ENCODE peak calls at places on chromosomes 11 and 22, in four cellular contexts. S, V, Y and E are unnamed samples.

GRCh38 chr11:100789500-100789899 is 102.4 kb downstream of the ARHGAP42 start:
- DNase-seq in S (peak; percentile 36), V (no peak), Y (no peak), E (peak; percentile 44)

GRCh38 chr22:37496651-37497599 is 10.7 kb upstream of the MFNG start:
- DNase-seq in S (no peak), Y (no peak), V (peak; percentile 82), E (peak; percentile 31)

GRCh38 chr11:44911031-44911814 is 39.5 kb downstream of the TP53I11 start:
- DNase-seq in Y (peak; percentile 86), S (peak; percentile 96), V (peak; percentile 92), E (peak; percentile 82)

GRCh38 chr22:37561209-37562048 is 1.1 kb downstream of the CDC42EP1 start:
- DNase-seq in Y (peak; percentile 89), V (peak; percentile 89), S (peak; percentile 87), E (peak; percentile 74)

GRCh38 chr22:30196141-30196866 is 50.3 kb downstream of the LIF start:
- DNase-seq in Y (peak; percentile 91), V (peak; percentile 96), S (peak; percentile 52), E (peak; percentile 100)

GRCh38 chr11:13667795-13668101 is 720 bp upstream of the FAR1 start:
- DNase-seq in S (no peak), V (no peak), Y (no peak), E (no peak)

GRCh38 chr11:118144301-118144701 is 8.3 kb downstream of the SCN4B start:
- DNase-seq in V (no peak), Y (no peak), S (no peak), E (no peak)

GRCh38 chr11:126210871-126211235 is 597 bp downstream of the RPUSD4 start:
- DNase-seq in Y (no peak), S (peak; percentile 20), V (no peak), E (no peak)

GRCh38 chr11:16775604-16776283 is 37.3 kb downstream of the C11orf58 start:
- DNase-seq in S (no peak), Y (no peak), V (peak; percentile 36), E (no peak)

GRCh38 chr22:49567894-49568750 is 259.6 kb downstream of the BRD1 start:
- DNase-seq in V (peak; percentile 32), Y (peak; percentile 45), S (no peak), E (no peak)

GRCh38 chr22:36775589-36775965 is 342 bp downstream of the IFT27 start:
- DNase-seq in Y (peak; percentile 89), S (peak; percentile 49), V (no peak), E (no peak)

GRCh38 chr11:72225411-72225951 is 914 bp downstream of the INPPL1 start:
- DNase-seq in V (peak; percentile 17), Y (peak; percentile 80), S (peak; percentile 22), E (no peak)

GRCh38 chr11:92050305-92050704 is 174.3 kb upstream of the FAT3 start:
- DNase-seq in Y (no peak), S (no peak), V (no peak), E (no peak)

GRCh38 chr11:62905927-62906531 is 15.1 kb downstream of the CHRM1 start:
- DNase-seq in V (peak; percentile 84), Y (peak; percentile 90), S (peak; percentile 87), E (peak; percentile 84)

GRCh38 chr11:86551286-86551685 is 121.1 kb downstream of the ME3 start:
- DNase-seq in S (no peak), V (peak; percentile 50), Y (no peak), E (peak; percentile 64)

DNA sequence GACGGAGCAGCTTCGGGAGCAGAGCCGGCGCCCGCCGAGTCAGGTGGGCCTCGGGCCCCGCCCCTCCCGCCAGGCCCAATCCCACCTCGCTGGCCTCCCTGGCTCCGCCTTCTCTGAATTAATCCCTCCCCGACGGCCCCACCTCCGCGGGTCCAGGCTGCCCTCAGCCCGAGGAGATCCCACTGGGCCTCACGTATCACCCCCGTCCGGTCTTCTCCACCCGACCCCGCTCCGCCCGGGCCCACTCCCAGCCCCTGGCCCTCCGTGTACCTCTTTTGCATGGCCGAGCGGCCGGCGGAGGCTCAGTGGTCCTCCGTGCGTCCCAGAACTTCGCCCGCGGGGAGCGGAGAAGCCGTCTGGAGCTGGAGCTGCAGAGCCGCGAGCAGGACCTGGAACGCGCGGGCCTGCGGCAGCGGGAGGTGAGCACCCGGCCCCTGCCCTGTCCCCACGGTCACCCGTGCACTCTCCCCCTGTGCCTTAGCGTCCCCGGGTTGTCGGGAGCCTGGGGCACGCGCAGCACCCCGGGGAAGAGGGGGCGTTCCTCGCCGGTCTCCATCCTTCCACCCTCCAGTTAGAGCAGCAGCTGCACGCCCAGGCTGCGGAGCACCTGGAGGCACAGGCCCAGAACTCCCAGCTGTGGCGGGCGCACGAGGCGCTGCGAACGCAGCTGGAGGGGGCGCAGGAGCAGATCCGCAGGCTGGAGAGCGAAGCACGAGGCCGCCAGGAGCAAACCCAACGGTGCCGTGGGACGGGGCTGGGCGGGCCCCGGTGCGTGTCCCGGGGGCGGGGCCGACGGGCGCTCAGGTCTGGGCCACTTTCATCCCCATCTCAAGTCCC is 2.2 kb upstream of the CD151 start:
- DNase-seq in S (peak; percentile 90), Y (peak; percentile 93), V (no peak), E (no peak)
- H3K4me1 ChIP-seq in S (peaks cover 34% of the 10 kb centered on the region), Y (peaks cover 87% of the 10 kb centered on the region), V (peaks cover 47% of the 10 kb centered on the region), E (peaks cover 53% of the 10 kb centered on the region)

GRCh38 chr11:112161012-112161411 is 2.9 kb downstream of the IL18 start:
- DNase-seq in S (no peak), Y (no peak), V (no peak), E (no peak)
- H3K4me1 ChIP-seq in S (no peaks in the 10 kb centered on the region), Y (peaks cover 4% of the 10 kb centered on the region), V (peaks cover 46% of the 10 kb centered on the region), E (peaks cover 73% of the 10 kb centered on the region)

DNA sequence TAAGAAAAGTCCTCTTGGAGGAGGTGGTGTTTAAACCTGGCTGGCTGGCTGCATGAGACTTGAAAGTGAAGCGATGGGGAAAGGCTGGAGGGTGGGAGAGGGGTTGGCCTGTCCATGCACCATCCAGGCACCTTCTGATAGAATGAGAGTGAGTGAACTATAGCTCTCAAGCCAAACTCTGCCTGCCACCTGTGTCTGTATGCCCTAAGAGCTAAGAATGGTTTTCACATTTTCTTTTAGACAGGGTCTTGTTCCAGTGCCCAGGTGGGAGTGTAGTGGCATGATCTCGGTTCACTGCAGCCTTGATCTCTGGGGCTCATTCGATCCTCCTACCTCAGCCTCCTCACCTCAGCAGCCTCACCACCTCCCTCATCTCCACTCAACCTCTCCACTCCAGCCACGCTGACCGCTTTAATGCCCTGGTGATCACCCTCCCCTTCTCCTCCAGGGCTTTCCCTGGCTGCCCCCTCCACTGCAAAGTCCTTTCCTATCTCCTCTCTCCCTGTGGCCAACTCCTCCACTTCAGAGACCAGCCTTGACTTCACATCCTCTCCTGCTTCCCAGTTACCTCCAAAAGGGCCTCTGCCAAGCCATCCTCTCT is 38.3 kb upstream of the DKK3 start:
- DNase-seq in V (no peak), S (no peak), Y (no peak), E (no peak)
- H3K4me1 ChIP-seq in V (peaks cover 52% of the 10 kb centered on the region), S (peaks cover 9% of the 10 kb centered on the region), Y (peaks cover 15% of the 10 kb centered on the region), E (peaks cover 62% of the 10 kb centered on the region)

GRCh38 chr22:46115755-46116490 is 34.4 kb upstream of the PPARA start:
- DNase-seq in V (no peak), Y (no peak), S (no peak), E (no peak)

GRCh38 chr22:46115388-46115678 is 35.0 kb upstream of the PPARA start:
- DNase-seq in V (no peak), S (no peak), Y (no peak), E (no peak)

GRCh38 chr22:46113110-46113909 is 37.0 kb upstream of the PPARA start:
- DNase-seq in Y (no peak), S (no peak), V (no peak), E (no peak)

GRCh38 chr22:46113910-46114517 is 36.3 kb upstream of the PPARA start:
- DNase-seq in S (no peak), V (no peak), Y (no peak), E (no peak)

GRCh38 chr22:46114518-46115387 is 35.6 kb upstream of the PPARA start:
- DNase-seq in S (no peak), V (no peak), Y (no peak), E (no peak)
- H3K4me1 ChIP-seq in S (peaks cover 7% of the 10 kb centered on the region), V (peaks cover 16% of the 10 kb centered on the region), Y (peaks cover 47% of the 10 kb centered on the region), E (peaks cover 69% of the 10 kb centered on the region)